ENCODE peak calls at places on chromosomes 3 and 15, in eight cellular contexts. One of them, this sample, is unnamed.

GRCh38 chr15:52261498-52262242 is 33.9 kb downstream of the MYO5C start:
- DNase-seq in GM06990: peak; percentile 80
- DNase-seq in SK-N-SH: peak; percentile 81
- DNase-seq in K562: peak; percentile 7
- DNase-seq in Caco-2: no peak
- DNase-seq in CD4-positive, alpha-beta memory T cell: peak; percentile 50
- DNase-seq in left ventricle myocardium inferior: peak; percentile 50
- DNase-seq in HAP-1: peak; percentile 81
- DNase-seq in this sample: peak; percentile 91

GRCh38 chr15:89654311-89654761 is 931 bp downstream of the KIF7 start:
- DNase-seq in GM06990: no peak
- DNase-seq in SK-N-SH: no peak
- DNase-seq in K562: no peak
- DNase-seq in Caco-2: no peak
- DNase-seq in CD4-positive, alpha-beta memory T cell: no peak
- DNase-seq in left ventricle myocardium inferior: no peak
- DNase-seq in HAP-1: no peak
- DNase-seq in this sample: peak; percentile 67

GRCh38 chr3:52890735-52891134 is 6.6 kb downstream of the STIMATE start:
- DNase-seq in GM06990: peak; percentile 22
- DNase-seq in SK-N-SH: no peak
- DNase-seq in K562: no peak
- DNase-seq in Caco-2: no peak
- DNase-seq in CD4-positive, alpha-beta memory T cell: peak; percentile 66
- DNase-seq in left ventricle myocardium inferior: no peak
- DNase-seq in HAP-1: no peak
- DNase-seq in this sample: no peak

GRCh38 chr3:11601446-11602241 is 42.1 kb downstream of the VGLL4 start:
- DNase-seq in GM06990: peak; percentile 86
- DNase-seq in SK-N-SH: no peak
- DNase-seq in K562: peak; percentile 35
- DNase-seq in Caco-2: no peak
- DNase-seq in CD4-positive, alpha-beta memory T cell: no peak
- DNase-seq in left ventricle myocardium inferior: peak; percentile 62
- DNase-seq in HAP-1: no peak
- DNase-seq in this sample: no peak

GRCh38 chr3:135374571-135374970 is 579.5 kb downstream of the EPHB1 start:
- DNase-seq in GM06990: no peak
- DNase-seq in SK-N-SH: no peak
- DNase-seq in K562: no peak
- DNase-seq in Caco-2: no peak
- DNase-seq in CD4-positive, alpha-beta memory T cell: no peak
- DNase-seq in left ventricle myocardium inferior: no peak
- DNase-seq in HAP-1: no peak
- DNase-seq in this sample: no peak

GRCh38 chr15:100596792-100597191 is 5.2 kb downstream of the LINS1 start:
- DNase-seq in GM06990: peak; percentile 51
- DNase-seq in SK-N-SH: no peak
- DNase-seq in K562: peak; percentile 95
- DNase-seq in Caco-2: no peak
- DNase-seq in CD4-positive, alpha-beta memory T cell: peak; percentile 95
- DNase-seq in left ventricle myocardium inferior: no peak
- DNase-seq in HAP-1: no peak
- DNase-seq in this sample: no peak

GRCh38 chr3:71753716-71754609 is at the start of gene GPR27:
- DNase-seq in GM06990: peak; percentile 34
- DNase-seq in SK-N-SH: peak; percentile 85
- DNase-seq in K562: no peak
- DNase-seq in Caco-2: peak; percentile 35
- DNase-seq in CD4-positive, alpha-beta memory T cell: peak; percentile 35
- DNase-seq in left ventricle myocardium inferior: peak; percentile 17
- DNase-seq in HAP-1: peak; percentile 60
- DNase-seq in this sample: peak; percentile 66

GRCh38 chr3:13673207-13673606 is 124.3 kb downstream of the FBLN2 start:
- DNase-seq in GM06990: no peak
- DNase-seq in SK-N-SH: no peak
- DNase-seq in K562: no peak
- DNase-seq in Caco-2: no peak
- DNase-seq in CD4-positive, alpha-beta memory T cell: no peak
- DNase-seq in left ventricle myocardium inferior: no peak
- DNase-seq in HAP-1: no peak
- DNase-seq in this sample: no peak

GRCh38 chr3:155330356-155330755 is 36.9 kb upstream of the STRIT1 start:
- DNase-seq in GM06990: no peak
- DNase-seq in SK-N-SH: no peak
- DNase-seq in K562: no peak
- DNase-seq in Caco-2: no peak
- DNase-seq in CD4-positive, alpha-beta memory T cell: no peak
- DNase-seq in left ventricle myocardium inferior: no peak
- DNase-seq in HAP-1: no peak
- DNase-seq in this sample: no peak

GRCh38 chr15:41207687-41208448 is 22.7 kb downstream of the EXD1 start:
- DNase-seq in GM06990: no peak
- DNase-seq in SK-N-SH: no peak
- DNase-seq in K562: no peak
- DNase-seq in Caco-2: no peak
- DNase-seq in CD4-positive, alpha-beta memory T cell: no peak
- DNase-seq in left ventricle myocardium inferior: no peak
- DNase-seq in HAP-1: no peak
- DNase-seq in this sample: peak; percentile 23

GRCh38 chr3:148240351-148240750 is 457.4 kb upstream of the AGTR1 start:
- DNase-seq in GM06990: no peak
- DNase-seq in SK-N-SH: no peak
- DNase-seq in K562: no peak
- DNase-seq in Caco-2: no peak
- DNase-seq in CD4-positive, alpha-beta memory T cell: no peak
- DNase-seq in left ventricle myocardium inferior: no peak
- DNase-seq in HAP-1: no peak
- DNase-seq in this sample: no peak

GRCh38 chr3:120144267-120144666 is 50.0 kb upstream of the GSK3B start:
- DNase-seq in GM06990: no peak
- DNase-seq in SK-N-SH: no peak
- DNase-seq in K562: no peak
- DNase-seq in Caco-2: peak; percentile 68
- DNase-seq in CD4-positive, alpha-beta memory T cell: no peak
- DNase-seq in left ventricle myocardium inferior: no peak
- DNase-seq in HAP-1: no peak
- DNase-seq in this sample: peak; percentile 51

GRCh38 chr3:192875971-192876565 is 41.6 kb downstream of the MB21D2 start:
- DNase-seq in GM06990: no peak
- DNase-seq in SK-N-SH: no peak
- DNase-seq in K562: no peak
- DNase-seq in Caco-2: no peak
- DNase-seq in CD4-positive, alpha-beta memory T cell: no peak
- DNase-seq in left ventricle myocardium inferior: no peak
- DNase-seq in HAP-1: no peak
- DNase-seq in this sample: peak; percentile 54

GRCh38 chr3:111667621-111668239 is 72.6 kb upstream of the ZBED2 start:
- DNase-seq in GM06990: peak; percentile 70
- DNase-seq in SK-N-SH: no peak
- DNase-seq in K562: no peak
- DNase-seq in Caco-2: no peak
- DNase-seq in CD4-positive, alpha-beta memory T cell: peak; percentile 94
- DNase-seq in left ventricle myocardium inferior: peak; percentile 19
- DNase-seq in HAP-1: no peak
- DNase-seq in this sample: no peak

GRCh38 chr3:183897606-183898384 is 13.1 kb upstream of the PARL start:
- DNase-seq in GM06990: no peak
- DNase-seq in SK-N-SH: no peak
- DNase-seq in K562: no peak
- DNase-seq in Caco-2: no peak
- DNase-seq in CD4-positive, alpha-beta memory T cell: no peak
- DNase-seq in left ventricle myocardium inferior: no peak
- DNase-seq in HAP-1: peak; percentile 21
- DNase-seq in this sample: no peak

GRCh38 chr15:63474810-63475316 is 29.5 kb upstream of the USP3 start:
- DNase-seq in GM06990: peak; percentile 82
- DNase-seq in SK-N-SH: no peak
- DNase-seq in K562: no peak
- DNase-seq in Caco-2: no peak
- DNase-seq in CD4-positive, alpha-beta memory T cell: no peak
- DNase-seq in left ventricle myocardium inferior: no peak
- DNase-seq in HAP-1: no peak
- DNase-seq in this sample: no peak

GRCh38 chr15:100234158-100235029 is 107.4 kb downstream of the ADAMTS17 start:
- DNase-seq in GM06990: no peak
- DNase-seq in SK-N-SH: no peak
- DNase-seq in K562: no peak
- DNase-seq in Caco-2: no peak
- DNase-seq in CD4-positive, alpha-beta memory T cell: no peak
- DNase-seq in left ventricle myocardium inferior: peak; percentile 73
- DNase-seq in HAP-1: no peak
- DNase-seq in this sample: no peak

GRCh38 chr15:47870956-47871625 is 153.8 kb downstream of the SEMA6D start:
- DNase-seq in GM06990: no peak
- DNase-seq in SK-N-SH: no peak
- DNase-seq in K562: no peak
- DNase-seq in Caco-2: no peak
- DNase-seq in CD4-positive, alpha-beta memory T cell: no peak
- DNase-seq in left ventricle myocardium inferior: no peak
- DNase-seq in HAP-1: no peak
- DNase-seq in this sample: peak; percentile 52

GRCh38 chr3:170096342-170096741 is 58.5 kb downstream of the GPR160 start:
- DNase-seq in GM06990: no peak
- DNase-seq in SK-N-SH: no peak
- DNase-seq in K562: no peak
- DNase-seq in Caco-2: no peak
- DNase-seq in CD4-positive, alpha-beta memory T cell: no peak
- DNase-seq in left ventricle myocardium inferior: no peak
- DNase-seq in HAP-1: no peak
- DNase-seq in this sample: no peak
- H3K36me3 ChIP-seq in GM06990: peaks cover 4% of the 10 kb centered on the region
- H3K36me3 ChIP-seq in SK-N-SH: peaks cover 72% of the 10 kb centered on the region
- H3K36me3 ChIP-seq in K562: peaks cover 90% of the 10 kb centered on the region
- H3K36me3 ChIP-seq in Caco-2: no peaks in the 10 kb centered on the region
- H3K36me3 ChIP-seq in CD4-positive, alpha-beta memory T cell: peaks cover 75% of the 10 kb centered on the region
- H3K36me3 ChIP-seq in left ventricle myocardium inferior: peaks cover 89% of the 10 kb centered on the region
- H3K36me3 ChIP-seq in HAP-1: peaks cover 43% of the 10 kb centered on the region
- H3K36me3 ChIP-seq in this sample: peaks cover 74% of the 10 kb centered on the region

DNA sequence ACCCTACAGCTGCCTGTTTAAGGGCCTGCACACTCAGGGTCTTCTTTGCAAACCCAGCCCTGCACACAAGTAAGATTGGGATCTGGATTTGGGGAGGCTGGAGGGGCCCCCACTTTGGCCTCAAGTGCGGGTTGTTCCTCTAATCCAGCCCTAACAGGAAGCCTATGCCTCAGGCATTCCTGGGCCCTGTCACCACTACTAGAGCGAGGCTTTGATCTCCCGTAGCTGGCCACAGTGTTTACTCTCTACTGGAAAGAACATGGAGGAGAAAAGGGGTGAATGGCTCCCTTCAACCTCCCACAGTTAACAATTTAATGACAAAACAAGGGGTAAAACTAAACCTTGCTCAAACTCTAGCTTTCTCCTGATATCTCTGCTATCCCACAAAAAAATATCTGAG is 48.4 kb downstream of the DZIP1L start:
- DNase-seq in GM06990: no peak
- DNase-seq in SK-N-SH: no peak
- DNase-seq in K562: no peak
- DNase-seq in Caco-2: no peak
- DNase-seq in CD4-positive, alpha-beta memory T cell: no peak
- DNase-seq in left ventricle myocardium inferior: no peak
- DNase-seq in HAP-1: no peak
- DNase-seq in this sample: peak; percentile 17
- H3K36me3 ChIP-seq in GM06990: no peaks in the 10 kb centered on the region
- H3K36me3 ChIP-seq in SK-N-SH: peaks cover 38% of the 10 kb centered on the region
- H3K36me3 ChIP-seq in K562: no peaks in the 10 kb centered on the region
- H3K36me3 ChIP-seq in Caco-2: no peaks in the 10 kb centered on the region
- H3K36me3 ChIP-seq in CD4-positive, alpha-beta memory T cell: no peaks in the 10 kb centered on the region
- H3K36me3 ChIP-seq in left ventricle myocardium inferior: peaks cover 63% of the 10 kb centered on the region
- H3K36me3 ChIP-seq in HAP-1: peaks cover 74% of the 10 kb centered on the region
- H3K36me3 ChIP-seq in this sample: peaks cover 40% of the 10 kb centered on the region

GRCh38 chr3:63920001-63920400 is 7.8 kb upstream of the SCAANT1 start:
- DNase-seq in GM06990: no peak
- DNase-seq in SK-N-SH: no peak
- DNase-seq in K562: no peak
- DNase-seq in Caco-2: no peak
- DNase-seq in CD4-positive, alpha-beta memory T cell: no peak
- DNase-seq in left ventricle myocardium inferior: no peak
- DNase-seq in HAP-1: no peak
- DNase-seq in this sample: no peak
- H3K36me3 ChIP-seq in GM06990: peaks cover 2% of the 10 kb centered on the region
- H3K36me3 ChIP-seq in SK-N-SH: peaks cover 33% of the 10 kb centered on the region
- H3K36me3 ChIP-seq in K562: peaks cover 78% of the 10 kb centered on the region
- H3K36me3 ChIP-seq in Caco-2: peaks cover 4% of the 10 kb centered on the region
- H3K36me3 ChIP-seq in CD4-positive, alpha-beta memory T cell: peaks cover 20% of the 10 kb centered on the region
- H3K36me3 ChIP-seq in left ventricle myocardium inferior: peaks cover 47% of the 10 kb centered on the region
- H3K36me3 ChIP-seq in HAP-1: peaks cover 54% of the 10 kb centered on the region
- H3K36me3 ChIP-seq in this sample: peaks cover 5% of the 10 kb centered on the region

DNA sequence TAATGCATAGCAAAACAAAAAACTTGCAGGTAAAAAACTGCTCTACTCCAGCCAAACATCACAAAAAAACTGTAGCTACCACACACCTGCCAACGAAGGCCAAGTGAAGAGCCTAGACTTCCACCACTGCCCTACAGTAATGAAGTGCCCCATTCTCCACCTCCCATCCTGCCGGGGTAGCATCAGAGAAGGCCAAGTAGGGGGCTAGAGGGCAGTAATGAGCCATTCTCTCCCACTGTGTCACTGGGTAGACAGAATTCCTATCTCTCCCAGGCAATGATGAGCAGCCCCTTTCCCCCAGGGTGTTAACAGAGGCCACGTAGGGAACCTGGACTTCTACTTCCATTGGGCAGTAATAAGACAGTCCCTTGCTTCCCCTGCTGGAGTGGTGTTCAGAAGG is 9.5 kb downstream of the SEC22C start:
- DNase-seq in GM06990: no peak
- DNase-seq in SK-N-SH: peak; percentile 58
- DNase-seq in K562: peak; percentile 75
- DNase-seq in Caco-2: peak; percentile 74
- DNase-seq in CD4-positive, alpha-beta memory T cell: no peak
- DNase-seq in left ventricle myocardium inferior: no peak
- DNase-seq in HAP-1: peak; percentile 71
- DNase-seq in this sample: peak; percentile 52
- H3K36me3 ChIP-seq in GM06990: peaks cover 1% of the 10 kb centered on the region
- H3K36me3 ChIP-seq in SK-N-SH: peaks cover 49% of the 10 kb centered on the region
- H3K36me3 ChIP-seq in K562: peaks cover 26% of the 10 kb centered on the region
- H3K36me3 ChIP-seq in Caco-2: no peaks in the 10 kb centered on the region
- H3K36me3 ChIP-seq in CD4-positive, alpha-beta memory T cell: peaks cover 23% of the 10 kb centered on the region
- H3K36me3 ChIP-seq in left ventricle myocardium inferior: peaks cover 36% of the 10 kb centered on the region
- H3K36me3 ChIP-seq in HAP-1: peaks cover 21% of the 10 kb centered on the region
- H3K36me3 ChIP-seq in this sample: peaks cover 10% of the 10 kb centered on the region

GRCh38 chr3:44832032-44832431 is 29.7 kb upstream of the TMEM42 start:
- DNase-seq in GM06990: no peak
- DNase-seq in SK-N-SH: no peak
- DNase-seq in K562: no peak
- DNase-seq in Caco-2: no peak
- DNase-seq in CD4-positive, alpha-beta memory T cell: no peak
- DNase-seq in left ventricle myocardium inferior: no peak
- DNase-seq in HAP-1: no peak
- DNase-seq in this sample: no peak
- H3K36me3 ChIP-seq in GM06990: peaks cover 1% of the 10 kb centered on the region
- H3K36me3 ChIP-seq in SK-N-SH: peaks cover 37% of the 10 kb centered on the region
- H3K36me3 ChIP-seq in K562: peaks cover 72% of the 10 kb centered on the region
- H3K36me3 ChIP-seq in Caco-2: no peaks in the 10 kb centered on the region
- H3K36me3 ChIP-seq in CD4-positive, alpha-beta memory T cell: no peaks in the 10 kb centered on the region
- H3K36me3 ChIP-seq in left ventricle myocardium inferior: no peaks in the 10 kb centered on the region
- H3K36me3 ChIP-seq in HAP-1: peaks cover 61% of the 10 kb centered on the region
- H3K36me3 ChIP-seq in this sample: no peaks in the 10 kb centered on the region